ENCODE peak calls at places on chromosomes 16 and 17, in seven cellular contexts. D, E, H, J, B, S and Q are unnamed samples.

GRCh38 chr16:24046442-24046841 is 209.7 kb upstream of the CACNG3 start:
- DNase-seq in D (peak), E (no peak), H (no peak), J (no peak), B (no peak), S (no peak), Q (no peak)

GRCh38 chr17:27345141-27345904 is 51.4 kb downstream of the WSB1 start:
- DNase-seq in D (peak), E (no peak), H (no peak), J (no peak), B (no peak), S (no peak), Q (no peak)

GRCh38 chr17:72974605-72975232 is 117.8 kb downstream of the SLC39A11 start:
- DNase-seq in D (no peak), E (peak), H (no peak), J (no peak), B (no peak), S (no peak), Q (no peak)

GRCh38 chr16:82701302-82702022 is 74.7 kb downstream of the CDH13 start:
- DNase-seq in D (no peak), E (no peak), H (no peak), J (no peak), B (no peak), S (no peak), Q (no peak)

GRCh38 chr16:57862698-57863433 is 60.6 kb upstream of the KIFC3 start:
- DNase-seq in D (peak), E (no peak), H (no peak), J (no peak), B (peak), S (no peak), Q (no peak)

GRCh38 chr17:47698749-47699535 is 5.0 kb downstream of the TBKBP1 start:
- DNase-seq in D (peak), E (no peak), H (peak), J (no peak), B (peak), S (no peak), Q (peak)

GRCh38 chr17:32342603-32343325 is 791 bp upstream of the C17orf75 start:
- DNase-seq in D (no peak), E (no peak), H (no peak), J (no peak), B (no peak), S (no peak), Q (no peak)

GRCh38 chr17:30530346-30531025 is 53.3 kb downstream of the GOSR1 start:
- DNase-seq in D (no peak), E (peak), H (no peak), J (no peak), B (no peak), S (no peak), Q (no peak)

GRCh38 chr17:81398855-81399451 is 3.7 kb downstream of the BAHCC1 start:
- DNase-seq in D (no peak), E (no peak), H (no peak), J (no peak), B (peak), S (no peak), Q (no peak)

GRCh38 chr16:56675685-56676210 is 6.1 kb downstream of the MT1H start:
- DNase-seq in D (no peak), E (no peak), H (no peak), J (no peak), B (no peak), S (no peak), Q (peak)

GRCh38 chr17:32807577-32807976 is 69.3 kb downstream of the MYO1D start:
- DNase-seq in D (no peak), E (no peak), H (no peak), J (no peak), B (no peak), S (no peak), Q (no peak)

GRCh38 chr17:4950075-4950756 is 703 bp upstream of the ENO3 start:
- DNase-seq in D (peak), E (no peak), H (peak), J (no peak), B (peak), S (peak), Q (peak)

GRCh38 chr17:45639297-45639849 is 144.7 kb upstream of the CRHR1 start:
- DNase-seq in D (no peak), E (no peak), H (no peak), J (no peak), B (no peak), S (no peak), Q (no peak)

GRCh38 chr17:50326831-50327364 is 19.0 kb upstream of the XYLT2 start:
- DNase-seq in D (no peak), E (no peak), H (no peak), J (no peak), B (no peak), S (no peak), Q (no peak)

GRCh38 chr16:29925805-29926674 is at the start of gene KCTD13:
- DNase-seq in D (peak), E (peak), H (peak), J (peak), B (peak), S (peak), Q (peak)

GRCh38 chr17:34758747-34759146 is 179.4 kb downstream of the TMEM132E start:
- DNase-seq in D (no peak), E (no peak), H (no peak), J (no peak), B (no peak), S (peak), Q (no peak)

GRCh38 chr16:79601092-79601977 is 798 bp upstream of the MAF start:
- DNase-seq in D (peak), E (no peak), H (peak), J (no peak), B (peak), S (no peak), Q (peak)

GRCh38 chr16:66315210-66315825 is 51.2 kb upstream of the CDH5 start:
- DNase-seq in D (peak), E (peak), H (peak), J (no peak), B (peak), S (no peak), Q (peak)

GRCh38 chr17:55768946-55769624 is 18.2 kb downstream of the PCTP start:
- DNase-seq in D (no peak), E (no peak), H (no peak), J (no peak), B (no peak), S (no peak), Q (no peak)

GRCh38 chr17:39547713-39548478 is 59.8 kb downstream of the NEUROD2 start:
- DNase-seq in D (peak), E (no peak), H (peak), J (no peak), B (peak), S (no peak), Q (peak)

GRCh38 chr17:81049973-81050551 is 15.1 kb downstream of the BAIAP2 start:
- DNase-seq in D (no peak), E (no peak), H (peak), J (peak), B (peak), S (no peak), Q (no peak)

GRCh38 chr16:78524066-78524595 is 424.7 kb downstream of the WWOX start:
- DNase-seq in D (no peak), E (no peak), H (no peak), J (no peak), B (no peak), S (no peak), Q (no peak)

GRCh38 chr16:9098377-9099090 is 7.1 kb downstream of the HAPSTR1 start:
- DNase-seq in D (no peak), E (no peak), H (no peak), J (no peak), B (no peak), S (no peak), Q (no peak)

GRCh38 chr17:81161972-81162371 is 3.3 kb upstream of the PVALEF start:
- DNase-seq in D (no peak), E (no peak), H (no peak), J (no peak), B (no peak), S (no peak), Q (no peak)

GRCh38 chr16:11791144-11791828 is 5.8 kb downstream of the ZC3H7A start:
- DNase-seq in D (peak), E (no peak), H (no peak), J (no peak), B (no peak), S (peak), Q (no peak)

GRCh38 chr17:72126575-72127486 is 6.0 kb downstream of the SOX9 start:
- DNase-seq in D (no peak), E (no peak), H (peak), J (no peak), B (peak), S (no peak), Q (no peak)

GRCh38 chr17:36525888-36526287 is 8.8 kb downstream of the MYO19 start:
- DNase-seq in D (no peak), E (no peak), H (no peak), J (no peak), B (no peak), S (no peak), Q (no peak)

GRCh38 chr17:81579298-81579697 is 27.1 kb upstream of the FAAP100 start:
- DNase-seq in D (no peak), E (no peak), H (no peak), J (no peak), B (no peak), S (no peak), Q (no peak)

GRCh38 chr17:77778636-77779524 is 179.6 kb upstream of the TNRC6C start:
- DNase-seq in D (no peak), E (no peak), H (peak), J (no peak), B (no peak), S (no peak), Q (no peak)

GRCh38 chr16:48101069-48101674 is 54.6 kb downstream of the ABCC12 start:
- DNase-seq in D (no peak), E (no peak), H (no peak), J (no peak), B (no peak), S (no peak), Q (no peak)

GRCh38 chr16:67857547-67858233 is 10.2 kb upstream of the CENPT start:
- DNase-seq in D (no peak), E (peak), H (peak), J (no peak), B (peak), S (peak), Q (no peak)

GRCh38 chr17:62648247-62648953 is 20.9 kb downstream of the MRC2 start:
- DNase-seq in D (no peak), E (no peak), H (no peak), J (no peak), B (no peak), S (no peak), Q (no peak)

GRCh38 chr17:82939213-82940030 is 99.6 kb upstream of the ZNF750 start:
- DNase-seq in D (no peak), E (no peak), H (no peak), J (no peak), B (no peak), S (peak), Q (no peak)

GRCh38 chr16:73172621-73173312 is 124.8 kb upstream of the ZFHX3 start:
- DNase-seq in D (peak), E (peak), H (peak), J (no peak), B (peak), S (no peak), Q (no peak)

GRCh38 chr17:43588121-43588520 is 42.0 kb upstream of the ETV4 start:
- DNase-seq in D (no peak), E (no peak), H (no peak), J (no peak), B (no peak), S (no peak), Q (no peak)

GRCh38 chr16:53207810-53208752 is 153.3 kb downstream of the CHD9 start:
- DNase-seq in D (peak), E (peak), H (peak), J (no peak), B (peak), S (no peak), Q (peak)

GRCh38 chr17:3886776-3887175 is 6.1 kb downstream of the CAMKK1 start:
- DNase-seq in D (no peak), E (no peak), H (no peak), J (no peak), B (peak), S (no peak), Q (peak)

GRCh38 chr16:1432388-1433262 is 1.7 kb downstream of the PERCC1 start:
- DNase-seq in D (no peak), E (no peak), H (no peak), J (no peak), B (no peak), S (no peak), Q (no peak)
- H3K4me3 ChIP-seq in D (no peak), E (no peak), H (no peak), J (no peak), B (no peak), S (no peak), Q (peak)

GRCh38 chr17:64240261-64240740 is 22.8 kb downstream of the TEX2 start:
- DNase-seq in D (peak), E (no peak), H (no peak), J (no peak), B (no peak), S (no peak), Q (no peak)

GRCh38 chr17:64243340-64243739 is 19.7 kb downstream of the TEX2 start:
- DNase-seq in D (peak), E (no peak), H (no peak), J (no peak), B (no peak), S (no peak), Q (no peak)

GRCh38 chr17:64240741-64241347 is 22.2 kb downstream of the TEX2 start:
- DNase-seq in D (no peak), E (peak), H (no peak), J (no peak), B (peak), S (no peak), Q (no peak)

GRCh38 chr17:64244165-64244564 is 18.9 kb downstream of the TEX2 start:
- DNase-seq in D (peak), E (no peak), H (no peak), J (no peak), B (no peak), S (no peak), Q (no peak)

DNA sequence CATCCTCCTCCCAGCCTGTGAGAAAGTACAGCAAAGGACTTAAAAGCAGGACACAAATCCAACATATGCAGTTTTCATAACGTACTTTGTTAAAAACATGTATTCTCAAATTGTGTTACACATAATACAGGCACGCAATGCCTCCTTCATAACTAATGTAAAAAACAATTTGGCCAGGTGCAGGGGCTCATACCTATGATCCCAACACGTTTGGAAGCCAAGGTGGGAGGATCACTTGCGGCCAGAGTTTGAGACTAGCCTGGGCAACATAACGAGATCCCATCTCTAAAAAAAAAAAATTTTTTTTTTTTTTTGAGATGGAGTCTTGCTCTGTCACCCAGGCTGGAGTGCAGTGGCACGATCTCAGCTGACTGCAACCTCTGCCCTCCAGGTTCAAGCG is 20.4 kb downstream of the TEX2 start:
- DNase-seq in D (no peak), E (no peak), H (no peak), J (no peak), B (no peak), S (no peak), Q (no peak)
- H3K27ac ChIP-seq in D (no peak), E (no peak), H (no peak), J (no peak), B (no peak), S (no peak), Q (no peak)

DNA sequence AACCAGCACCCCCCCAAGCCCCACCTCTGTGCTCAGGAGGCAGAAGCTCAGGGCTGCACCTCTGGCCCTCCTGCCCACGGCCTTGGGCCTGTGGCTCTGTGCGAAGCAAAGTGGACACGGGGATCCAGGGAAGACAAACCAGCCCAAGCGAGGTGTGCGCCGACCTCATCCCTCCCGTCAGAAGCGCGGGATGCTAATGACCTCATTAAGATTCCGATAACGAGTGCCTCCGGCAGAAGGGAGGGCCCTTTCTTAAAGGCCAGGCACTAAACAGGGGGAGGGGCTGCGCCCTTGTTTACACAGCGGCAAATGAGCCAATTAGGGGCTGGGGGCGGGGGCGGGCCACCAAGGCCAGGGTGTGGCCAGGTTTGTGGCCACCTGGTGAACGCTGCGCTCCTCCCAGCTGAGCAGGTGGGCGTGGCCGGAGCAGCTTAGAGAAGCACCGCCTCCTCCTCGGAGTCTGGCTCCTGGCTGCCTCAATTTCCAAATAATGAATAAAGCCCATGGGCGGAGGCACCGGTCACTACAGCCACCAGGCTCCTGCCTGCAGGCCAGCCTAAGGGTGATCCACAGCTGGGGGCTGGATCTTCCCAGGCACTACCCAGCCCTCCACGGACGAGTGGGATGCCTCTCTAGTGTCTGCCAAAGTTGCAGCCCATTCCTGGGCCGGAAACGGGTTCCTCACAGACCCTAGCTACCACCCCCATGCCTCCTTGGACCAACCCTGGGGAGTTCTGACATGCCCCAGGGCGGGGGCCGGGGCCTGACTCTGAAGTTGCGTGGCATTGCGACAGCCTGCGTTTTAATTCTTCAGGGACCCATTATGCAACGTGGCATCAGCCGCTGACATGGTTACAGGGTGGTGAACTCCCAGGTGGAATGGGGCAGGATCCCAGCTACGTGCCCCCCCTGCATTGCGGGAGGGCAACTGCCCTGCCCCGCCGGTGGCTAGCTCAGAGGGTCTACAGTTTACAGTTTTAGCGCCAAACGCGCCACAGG is 3.0 kb downstream of the CBX4 start:
- DNase-seq in D (peak), E (no peak), H (peak), J (no peak), B (peak), S (no peak), Q (no peak)
- H3K4me3 ChIP-seq in D (no peak), E (peak), H (peak), J (peak), B (peak), S (peak), Q (peak)

DNA sequence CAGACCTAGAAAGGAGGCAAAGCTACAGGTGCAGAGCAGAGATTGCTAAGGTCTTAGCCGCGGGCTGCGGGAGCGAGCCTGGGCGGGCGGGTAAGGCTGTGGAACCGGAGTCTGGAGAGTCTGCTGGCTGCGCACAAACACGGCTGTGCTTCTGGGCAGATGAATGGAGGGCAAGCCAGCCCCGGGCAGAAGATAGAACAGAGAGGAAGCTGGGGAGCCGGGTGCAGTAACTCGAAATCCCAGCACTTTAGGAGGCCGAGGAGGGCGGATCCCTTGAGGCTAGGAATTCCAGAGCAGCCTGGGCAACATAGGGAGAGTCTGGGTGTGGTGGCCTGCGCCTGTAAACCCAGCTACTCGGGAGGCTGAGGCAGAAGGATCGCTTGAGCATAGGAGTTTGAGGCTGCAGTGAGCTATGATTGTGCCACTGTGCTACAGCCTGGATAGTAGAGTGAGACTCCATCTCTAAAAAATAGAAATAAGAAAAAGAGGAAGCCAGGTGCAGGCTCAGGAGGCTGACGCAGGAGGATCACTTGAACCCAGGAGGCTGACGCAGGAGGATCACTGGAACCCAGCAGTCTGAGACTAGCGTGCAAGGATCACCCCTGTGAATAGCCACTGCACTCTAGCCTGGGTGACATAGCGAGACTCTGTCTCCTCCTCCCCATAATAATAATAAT is 56.3 kb downstream of the PITPNC1 start:
- DNase-seq in D (no peak), E (no peak), H (no peak), J (no peak), B (no peak), S (no peak), Q (no peak)
- H3K27ac ChIP-seq in D (no peak), E (no peak), H (peak), J (peak), B (peak), S (no peak), Q (peak)